ENCODE peak calls at places on chromosomes 3 and 15, in seven cellular contexts. One of them, this sample, is unnamed.

GRCh38 chr3:67774676-67775075 is 120.3 kb upstream of the SUCLG2 start:
- DNase-seq in ovary: no peak
- DNase-seq in transverse colon: no peak
- DNase-seq in fibroblast of lung: no peak
- DNase-seq in fibroblast of pulmonary artery: no peak
- DNase-seq in coronary artery: no peak
- DNase-seq in foreskin fibroblast: no peak
- DNase-seq in this sample: no peak

GRCh38 chr3:65871305-65872141 is 167.2 kb downstream of the MAGI1 start:
- DNase-seq in foreskin fibroblast: no peak
- DNase-seq in fibroblast of pulmonary artery: peak; percentile 30
- DNase-seq in coronary artery: no peak
- DNase-seq in ovary: peak; percentile 39
- DNase-seq in fibroblast of lung: no peak
- DNase-seq in transverse colon: peak; percentile 63
- DNase-seq in this sample: no peak

GRCh38 chr3:197151562-197151961 is 121.9 kb upstream of the MELTF start:
- DNase-seq in ovary: peak; percentile 28
- DNase-seq in fibroblast of lung: peak; percentile 88
- DNase-seq in foreskin fibroblast: peak; percentile 73
- DNase-seq in coronary artery: no peak
- DNase-seq in transverse colon: no peak
- DNase-seq in fibroblast of pulmonary artery: peak; percentile 83
- DNase-seq in this sample: peak; percentile 64

GRCh38 chr3:8424281-8424680 is 77.3 kb upstream of the LMCD1 start:
- DNase-seq in coronary artery: no peak
- DNase-seq in foreskin fibroblast: no peak
- DNase-seq in ovary: no peak
- DNase-seq in fibroblast of lung: no peak
- DNase-seq in transverse colon: no peak
- DNase-seq in fibroblast of pulmonary artery: no peak
- DNase-seq in this sample: no peak

GRCh38 chr3:27454914-27455313 is 29.3 kb downstream of the SLC4A7 start:
- DNase-seq in fibroblast of pulmonary artery: peak; percentile 66
- DNase-seq in ovary: no peak
- DNase-seq in fibroblast of lung: peak; percentile 46
- DNase-seq in foreskin fibroblast: no peak
- DNase-seq in coronary artery: no peak
- DNase-seq in transverse colon: no peak
- DNase-seq in this sample: peak; percentile 28

GRCh38 chr15:29420188-29420587 is 150.6 kb upstream of the NSMCE3 start:
- DNase-seq in fibroblast of pulmonary artery: no peak
- DNase-seq in coronary artery: no peak
- DNase-seq in fibroblast of lung: no peak
- DNase-seq in foreskin fibroblast: no peak
- DNase-seq in ovary: no peak
- DNase-seq in transverse colon: no peak
- DNase-seq in this sample: no peak

GRCh38 chr3:43632269-43632733 is 10.5 kb upstream of the ANO10 start:
- DNase-seq in foreskin fibroblast: peak; percentile 81
- DNase-seq in fibroblast of lung: peak; percentile 74
- DNase-seq in fibroblast of pulmonary artery: peak; percentile 62
- DNase-seq in ovary: no peak
- DNase-seq in coronary artery: no peak
- DNase-seq in transverse colon: no peak
- DNase-seq in this sample: peak; percentile 82

GRCh38 chr15:51969728-51970127 is 1.9 kb downstream of the LEO1 start:
- DNase-seq in transverse colon: no peak
- DNase-seq in foreskin fibroblast: no peak
- DNase-seq in fibroblast of lung: no peak
- DNase-seq in ovary: no peak
- DNase-seq in coronary artery: no peak
- DNase-seq in fibroblast of pulmonary artery: no peak
- DNase-seq in this sample: peak; percentile 13

GRCh38 chr15:31848621-31849020 is 181.7 kb upstream of the CHRNA7 start:
- DNase-seq in fibroblast of pulmonary artery: no peak
- DNase-seq in ovary: no peak
- DNase-seq in foreskin fibroblast: no peak
- DNase-seq in fibroblast of lung: no peak
- DNase-seq in transverse colon: no peak
- DNase-seq in coronary artery: no peak
- DNase-seq in this sample: no peak

GRCh38 chr3:126418256-126418530 is 23.5 kb downstream of the CFAP100 start:
- DNase-seq in transverse colon: no peak
- DNase-seq in foreskin fibroblast: no peak
- DNase-seq in fibroblast of lung: no peak
- DNase-seq in fibroblast of pulmonary artery: no peak
- DNase-seq in coronary artery: peak; percentile 40
- DNase-seq in ovary: no peak
- DNase-seq in this sample: no peak

DNA sequence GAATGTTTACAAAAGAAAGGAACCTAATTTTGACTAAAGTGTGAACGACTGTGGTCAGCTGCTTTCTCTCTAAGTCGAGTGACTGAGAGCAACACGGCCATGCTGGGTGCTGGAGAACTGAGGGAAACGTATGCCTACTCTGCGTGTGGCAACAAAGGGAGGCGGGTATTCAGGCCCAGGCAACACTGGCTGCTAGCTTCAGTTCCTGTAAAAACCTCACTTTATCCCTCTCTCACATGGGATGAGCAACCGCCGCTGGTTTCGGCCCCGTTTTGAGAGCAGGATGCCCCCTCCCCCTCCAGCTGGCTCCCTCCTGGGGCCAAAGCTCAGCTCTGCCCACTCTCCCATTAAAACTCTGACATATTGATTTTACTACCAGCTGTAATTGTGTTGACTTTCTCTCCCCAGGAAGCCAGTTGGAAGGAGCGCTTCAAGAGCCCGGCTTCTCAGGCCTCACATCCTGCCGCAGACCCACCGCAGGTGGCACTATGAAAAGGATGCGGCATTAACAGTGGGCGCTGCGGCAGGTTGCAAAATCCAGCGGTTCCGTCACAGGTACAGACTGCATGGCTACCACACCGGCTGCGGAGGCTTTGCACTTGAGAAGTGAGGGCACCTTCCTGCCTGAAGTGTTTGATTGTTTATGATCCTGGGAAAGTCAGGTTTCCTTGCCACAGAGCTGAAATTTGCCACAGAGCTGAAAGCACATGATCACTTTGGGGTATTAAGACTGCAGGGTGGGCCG is 12.7 kb downstream of the PLXND1 start:
- DNase-seq in fibroblast of pulmonary artery: no peak
- DNase-seq in ovary: no peak
- DNase-seq in fibroblast of lung: peak; percentile 33
- DNase-seq in transverse colon: peak; percentile 43
- DNase-seq in coronary artery: no peak
- DNase-seq in foreskin fibroblast: no peak
- DNase-seq in this sample: peak; percentile 47
- TF ChIP-seq CTCF in fibroblast of pulmonary artery: no peak
- TF ChIP-seq CTCF in ovary: no peak
- TF ChIP-seq CTCF in fibroblast of lung: no peak
- TF ChIP-seq CTCF in transverse colon: no peak
- TF ChIP-seq CTCF in coronary artery: no peak
- TF ChIP-seq CTCF in foreskin fibroblast: no peak
- TF ChIP-seq CTCF in this sample: no peak

GRCh38 chr15:25192651-25193050 is 237.9 kb downstream of the SNRPN start:
- DNase-seq in foreskin fibroblast: no peak
- DNase-seq in ovary: no peak
- DNase-seq in coronary artery: no peak
- DNase-seq in fibroblast of pulmonary artery: no peak
- DNase-seq in fibroblast of lung: no peak
- DNase-seq in transverse colon: no peak
- DNase-seq in this sample: no peak
- H3K4me3 ChIP-seq in foreskin fibroblast: no peak overlapping the region
- H3K4me3 ChIP-seq in ovary: no peak overlapping the region
- H3K4me3 ChIP-seq in coronary artery: no peak overlapping the region
- H3K4me3 ChIP-seq in fibroblast of pulmonary artery: no peak overlapping the region
- H3K4me3 ChIP-seq in fibroblast of lung: no peak overlapping the region
- H3K4me3 ChIP-seq in transverse colon: no peak overlapping the region
- H3K4me3 ChIP-seq in this sample: no peak overlapping the region

GRCh38 chr15:73936181-73936580 is 9.9 kb downstream of the LOXL1 start:
- DNase-seq in coronary artery: no peak
- DNase-seq in foreskin fibroblast: no peak
- DNase-seq in fibroblast of pulmonary artery: peak; percentile 69
- DNase-seq in transverse colon: no peak
- DNase-seq in fibroblast of lung: peak; percentile 76
- DNase-seq in ovary: peak; percentile 61
- DNase-seq in this sample: peak; percentile 40
- TF ChIP-seq CTCF in coronary artery: no peak
- TF ChIP-seq CTCF in foreskin fibroblast: peak; percentile 13
- TF ChIP-seq CTCF in fibroblast of pulmonary artery: peak; percentile 49
- TF ChIP-seq CTCF in transverse colon: no peak
- TF ChIP-seq CTCF in fibroblast of lung: peak; percentile 56
- TF ChIP-seq CTCF in ovary: no peak
- TF ChIP-seq CTCF in this sample: peak; percentile 15

GRCh38 chr3:13191016-13191415 is 117.8 kb upstream of the IQSEC1 start:
- DNase-seq in coronary artery: no peak
- DNase-seq in ovary: no peak
- DNase-seq in fibroblast of pulmonary artery: no peak
- DNase-seq in transverse colon: no peak
- DNase-seq in fibroblast of lung: no peak
- DNase-seq in foreskin fibroblast: no peak
- DNase-seq in this sample: no peak

GRCh38 chr3:13195374-13195773 is 122.1 kb upstream of the IQSEC1 start:
- DNase-seq in foreskin fibroblast: no peak
- DNase-seq in coronary artery: no peak
- DNase-seq in fibroblast of pulmonary artery: no peak
- DNase-seq in fibroblast of lung: no peak
- DNase-seq in ovary: no peak
- DNase-seq in transverse colon: no peak
- DNase-seq in this sample: no peak

GRCh38 chr3:13192471-13193213 is 119.4 kb upstream of the IQSEC1 start:
- DNase-seq in ovary: no peak
- DNase-seq in transverse colon: no peak
- DNase-seq in foreskin fibroblast: no peak
- DNase-seq in fibroblast of lung: no peak
- DNase-seq in fibroblast of pulmonary artery: no peak
- DNase-seq in coronary artery: no peak
- DNase-seq in this sample: no peak

GRCh38 chr3:13194285-13195209 is 121.3 kb upstream of the IQSEC1 start:
- DNase-seq in foreskin fibroblast: no peak
- DNase-seq in ovary: no peak
- DNase-seq in fibroblast of pulmonary artery: no peak
- DNase-seq in coronary artery: no peak
- DNase-seq in transverse colon: no peak
- DNase-seq in fibroblast of lung: no peak
- DNase-seq in this sample: no peak

DNA sequence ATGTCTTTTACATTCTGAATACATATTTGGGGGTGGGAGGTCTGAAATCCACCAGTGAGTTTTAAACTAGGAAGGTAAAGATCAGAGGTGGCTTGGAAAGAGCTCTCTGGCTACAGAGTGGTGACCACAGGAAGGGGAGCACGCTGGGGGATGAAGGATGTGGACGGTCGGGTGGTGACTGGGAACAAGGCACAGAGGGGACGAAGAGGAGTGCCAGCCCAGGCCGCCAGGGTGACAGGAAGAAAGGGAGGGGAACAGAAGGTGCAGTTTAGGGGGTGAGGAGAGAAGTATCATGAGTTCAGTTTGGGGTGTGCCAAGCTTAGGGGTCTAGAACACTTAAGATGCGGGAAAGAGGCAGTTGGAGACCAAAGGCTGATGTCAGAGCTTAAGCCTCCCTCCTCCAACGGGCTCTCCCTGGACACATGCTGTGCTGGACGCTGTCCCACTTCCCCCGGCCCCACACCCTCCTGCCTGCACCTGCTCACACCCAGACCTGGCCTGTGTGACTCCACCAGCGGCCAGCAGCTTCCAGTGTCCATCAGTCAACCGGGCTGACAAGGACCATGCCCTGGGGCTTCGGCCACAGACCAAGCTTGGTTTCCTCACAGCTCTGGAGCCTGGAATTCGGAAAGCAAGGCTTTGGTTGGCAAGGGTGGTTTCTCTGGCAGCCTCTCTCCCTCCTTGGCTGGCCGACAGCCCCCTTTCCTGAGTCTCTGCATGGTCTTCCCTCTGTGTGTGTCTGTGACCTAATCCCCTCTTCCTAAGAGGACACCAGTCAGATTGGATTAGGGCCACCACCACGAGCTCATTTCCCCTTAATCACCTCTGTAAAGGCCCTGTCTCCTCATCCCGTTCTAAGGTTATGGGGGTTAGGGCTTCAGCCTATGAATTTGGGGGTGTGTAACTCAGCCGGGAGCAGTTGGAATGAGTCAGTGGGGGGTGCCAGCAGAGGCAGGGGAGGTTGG is 120.4 kb upstream of the IQSEC1 start:
- DNase-seq in transverse colon: no peak
- DNase-seq in ovary: no peak
- DNase-seq in foreskin fibroblast: no peak
- DNase-seq in coronary artery: no peak
- DNase-seq in fibroblast of pulmonary artery: no peak
- DNase-seq in fibroblast of lung: no peak
- DNase-seq in this sample: no peak
- H3K4me3 ChIP-seq in transverse colon: no peak overlapping the region
- H3K4me3 ChIP-seq in ovary: no peak overlapping the region
- H3K4me3 ChIP-seq in foreskin fibroblast: no peak overlapping the region
- H3K4me3 ChIP-seq in coronary artery: no peak overlapping the region
- H3K4me3 ChIP-seq in fibroblast of pulmonary artery: no peak overlapping the region
- H3K4me3 ChIP-seq in fibroblast of lung: no peak overlapping the region
- H3K4me3 ChIP-seq in this sample: no peak overlapping the region